ENCODE peak calls at places on chromosomes 16 and 17, in nine cellular contexts. J, Z, Q, T, N, B, V, G and I are unnamed samples.

GRCh38 chr17:51029568-51030463 is 90.9 kb downstream of the SPAG9 start:
- DNase-seq in T (no peak), B (no peak), Q (no peak), J (no peak), V (no peak), Z (no peak), G (no peak), N (no peak), I (no peak)

GRCh38 chr17:60335289-60335688 is 56.6 kb downstream of the USP32 start:
- DNase-seq in T (no peak), V (no peak), G (no peak), Z (no peak), N (no peak), Q (no peak), B (no peak), J (no peak), I (no peak)

GRCh38 chr17:77535892-77536291 is 395.1 kb downstream of the SEC14L1 start:
- DNase-seq in V (no peak), G (no peak), B (no peak), N (no peak), J (no peak), Q (peak; percentile 59), Z (no peak), T (no peak), I (no peak)

GRCh38 chr17:62083651-62084050 is 18.6 kb upstream of the MED13 start:
- DNase-seq in Z (no peak), B (no peak), N (no peak), V (no peak), Q (no peak), G (no peak), T (no peak), J (no peak), I (no peak)

GRCh38 chr16:23401142-23401541 is 51.8 kb downstream of the COG7 start:
- DNase-seq in Z (no peak), G (no peak), V (no peak), T (no peak), J (no peak), N (no peak), B (no peak), Q (peak; percentile 13), I (peak; percentile 40)

GRCh38 chr17:57905875-57906455 is 49.2 kb downstream of the CUEDC1 start:
- DNase-seq in J (no peak), B (no peak), V (no peak), G (no peak), N (no peak), T (no peak), Z (no peak), Q (no peak), I (no peak)

GRCh38 chr17:41654134-41654907 is 29.9 kb upstream of the KRT17 start:
- DNase-seq in Q (no peak), J (peak; percentile 95), N (peak; percentile 100), B (peak; percentile 48), G (no peak), T (peak; percentile 38), Z (no peak), V (peak; percentile 94), I (no peak)

GRCh38 chr16:57432989-57433388 is 14.2 kb downstream of the CIAPIN1 start:
- DNase-seq in B (no peak), G (no peak), Q (no peak), V (no peak), J (no peak), N (no peak), T (no peak), Z (no peak), I (no peak)

GRCh38 chr16:49352923-49353322 is 20.7 kb upstream of the C16orf78 start:
- DNase-seq in V (no peak), Q (no peak), T (no peak), Z (no peak), B (no peak), J (no peak), G (no peak), N (no peak), I (no peak)

GRCh38 chr16:11361751-11362742 is 16.8 kb downstream of the RMI2 start:
- DNase-seq in G (peak; percentile 59), J (no peak), Q (no peak), T (no peak), N (no peak), V (no peak), B (no peak), Z (no peak), I (no peak)

GRCh38 chr17:66317629-66318028 is 15.2 kb downstream of the PRKCA start:
- DNase-seq in G (no peak), Z (no peak), N (no peak), Q (no peak), T (no peak), V (no peak), B (no peak), J (no peak), I (no peak)

GRCh38 chr16:68377667-68378420 is 67.0 kb downstream of the PRMT7 start:
- DNase-seq in Q (no peak), Z (no peak), B (peak; percentile 28), N (no peak), G (no peak), V (no peak), J (no peak), T (no peak), I (no peak)

GRCh38 chr17:80382446-80382845 is 32.5 kb upstream of the ENDOV start:
- DNase-seq in Q (no peak), J (no peak), B (no peak), Z (no peak), T (no peak), G (no peak), V (no peak), N (no peak), I (no peak)

GRCh38 chr17:80984749-80985148 is 6.9 kb upstream of the CHMP6 start:
- DNase-seq in J (peak; percentile 19), G (no peak), V (no peak), N (peak; percentile 25), Z (no peak), B (peak; percentile 31), Q (no peak), T (no peak), I (no peak)

GRCh38 chr16:9122969-9123368 is 31.5 kb downstream of the HAPSTR1 start:
- DNase-seq in Z (no peak), N (no peak), T (no peak), V (no peak), G (no peak), B (no peak), Q (no peak), J (no peak), I (peak; percentile 2)

GRCh38 chr17:17931159-17931558 is 41.0 kb downstream of the TOM1L2 start:
- DNase-seq in B (no peak), Q (peak; percentile 27), Z (no peak), N (no peak), V (no peak), T (no peak), J (no peak), G (no peak), I (no peak)

GRCh38 chr17:57672971-57673370 is 72.1 kb downstream of the CCDC182 start:
- DNase-seq in Z (peak; percentile 9), V (peak; percentile 6), J (no peak), T (no peak), B (no peak), Q (peak; percentile 9), N (peak; percentile 10), G (peak; percentile 19), I (no peak)

GRCh38 chr17:45284176-45285140 is 22.6 kb upstream of the SPATA32 start:
- DNase-seq in B (peak; percentile 72), Q (no peak), G (peak; percentile 58), V (no peak), Z (no peak), N (peak; percentile 93), J (no peak), T (no peak), I (peak; percentile 85)

GRCh38 chr17:61309857-61310256 is 89.8 kb upstream of the TBX2 start:
- DNase-seq in T (no peak), Z (no peak), V (no peak), N (peak; percentile 51), Q (no peak), B (no peak), J (no peak), G (no peak), I (no peak)

GRCh38 chr16:89270666-89271345 is 53.3 kb downstream of the ZNF778 start:
- DNase-seq in G (no peak), Z (no peak), Q (no peak), N (no peak), J (no peak), V (no peak), B (no peak), T (no peak), I (no peak)
- H3K4me1 ChIP-seq in G (no peaks in the 10 kb centered on the region), Z (no peaks in the 10 kb centered on the region), Q (no peaks in the 10 kb centered on the region), N (no peaks in the 10 kb centered on the region), J (peaks cover 6% of the 10 kb centered on the region), V (no peaks in the 10 kb centered on the region), B (no peaks in the 10 kb centered on the region), T (peaks cover 15% of the 10 kb centered on the region), I (no peaks in the 10 kb centered on the region)

DNA sequence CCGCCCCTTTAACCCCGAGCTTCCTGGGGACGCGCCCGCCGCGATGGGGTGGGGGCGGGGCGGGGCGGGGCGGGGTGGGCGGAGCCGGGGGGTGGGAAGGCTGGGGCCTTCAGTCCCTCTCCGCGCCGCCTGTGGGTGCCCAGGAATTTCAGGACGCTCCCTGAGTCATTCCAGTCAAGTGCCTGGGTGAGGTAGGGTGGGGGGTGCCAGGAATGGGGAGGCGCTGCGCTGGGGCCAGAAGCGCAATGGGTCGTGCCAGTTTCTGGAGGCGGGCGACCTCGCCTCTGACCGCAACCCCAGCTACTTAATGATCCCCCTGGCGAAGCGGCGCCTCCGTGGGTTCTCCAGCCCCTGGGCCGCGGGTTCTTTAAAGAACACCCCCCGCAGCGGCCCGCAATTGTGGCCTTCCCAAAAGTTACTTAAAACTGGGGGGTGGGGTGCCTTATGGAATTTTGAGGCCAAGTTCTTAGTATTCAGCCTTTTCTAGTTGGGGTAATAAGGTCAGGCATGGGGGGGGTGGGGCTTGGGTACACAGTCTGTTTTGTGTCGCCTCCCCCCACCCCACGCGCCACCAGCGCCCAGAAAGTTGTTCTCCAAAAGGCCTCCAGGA is 826 bp upstream of the GSE1 start:
- DNase-seq in N (peak; percentile 88), V (peak; percentile 85), Q (peak; percentile 94), J (peak; percentile 87), G (peak; percentile 61), B (peak; percentile 83), T (peak; percentile 97), Z (no peak), I (peak; percentile 89)
- H3K4me1 ChIP-seq in N (peaks cover 48% of the 10 kb centered on the region), V (peaks cover 37% of the 10 kb centered on the region), Q (no peaks in the 10 kb centered on the region), J (peaks cover 57% of the 10 kb centered on the region), G (peaks cover 56% of the 10 kb centered on the region), B (peaks cover 65% of the 10 kb centered on the region), T (peaks cover 32% of the 10 kb centered on the region), Z (no peaks in the 10 kb centered on the region), I (peaks cover 80% of the 10 kb centered on the region)

DNA sequence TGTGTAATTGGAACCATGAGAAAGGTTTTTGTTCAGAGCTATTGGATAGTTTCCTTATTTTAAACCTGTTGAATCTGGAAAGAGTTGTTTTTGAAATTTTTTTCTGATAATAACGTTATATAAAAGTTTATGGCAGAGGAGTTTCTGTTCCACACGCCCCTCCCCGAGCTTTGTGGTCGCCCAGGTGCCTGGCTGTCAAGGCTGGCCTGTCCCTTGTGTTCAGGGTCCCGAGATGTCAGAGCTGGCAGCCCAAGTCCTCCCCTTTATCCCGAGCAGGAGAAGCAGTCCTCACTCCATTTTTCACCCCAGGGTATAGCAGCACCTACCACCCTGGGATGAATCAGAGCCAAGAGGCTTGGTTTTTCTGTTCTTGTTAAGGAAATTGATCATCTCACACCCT is 26.2 kb upstream of the ZNF750 start:
- DNase-seq in T (no peak), B (no peak), Q (peak; percentile 47), N (no peak), V (no peak), G (no peak), J (peak; percentile 18), Z (no peak), I (no peak)
- H3K4me1 ChIP-seq in T (peaks cover 6% of the 10 kb centered on the region), B (peaks cover 19% of the 10 kb centered on the region), Q (no peaks in the 10 kb centered on the region), N (peaks cover 4% of the 10 kb centered on the region), V (no peaks in the 10 kb centered on the region), G (peaks cover 47% of the 10 kb centered on the region), J (peaks cover 12% of the 10 kb centered on the region), Z (no peaks in the 10 kb centered on the region), I (no peaks in the 10 kb centered on the region)

GRCh38 chr17:47848198-47848513 is 2.8 kb downstream of the SP6 start:
- DNase-seq in Z (no peak), Q (no peak), T (no peak), V (no peak), B (no peak), J (no peak), G (no peak), N (no peak), I (no peak)
- H3K4me1 ChIP-seq in Z (no peaks in the 10 kb centered on the region), Q (no peaks in the 10 kb centered on the region), T (peaks cover 22% of the 10 kb centered on the region), V (peaks cover 3% of the 10 kb centered on the region), B (peaks cover 16% of the 10 kb centered on the region), J (peaks cover 8% of the 10 kb centered on the region), G (peaks cover 46% of the 10 kb centered on the region), N (peaks cover 48% of the 10 kb centered on the region), I (no peaks in the 10 kb centered on the region)